ENCODE peak calls at places on chromosome 10, in eight cellular contexts. F is effector memory CD4-positive, alpha-beta T cell; Q is iPS DF 6.9; I is tibial nerve; P is RWPE2; U is left ventricle myocardium inferior; A is right lobe of liver; B is tibial artery. R is an unnamed sample.

GRCh38 chr10:102241037-102241443 is 272 bp downstream of the PITX3 start:
- DNase-seq in F (no peak), Q (no peak), I (no peak), P (no peak), U (no peak), A (no peak), B (no peak), R (no peak)

GRCh38 chr10:61899997-61900828 is 1.3 kb upstream of the ARID5B start:
- DNase-seq in F (peak), Q (no peak), I (peak), P (no peak), U (peak), A (peak), B (peak), R (peak)

GRCh38 chr10:59557052-59557451 is 152.6 kb downstream of the SLC16A9 start:
- DNase-seq in F (no peak), Q (no peak), I (no peak), P (no peak), U (no peak), A (no peak), B (no peak), R (no peak)

GRCh38 chr10:119080521-119081259 is at the start of gene EIF3A:
- DNase-seq in F (peak), Q (peak), I (peak), P (peak), U (peak), A (peak), B (peak), R (peak)

GRCh38 chr10:94183666-94184264 is 179.0 kb downstream of the NOC3L start:
- DNase-seq in F (no peak), Q (no peak), I (no peak), P (peak), U (no peak), A (no peak), B (no peak), R (no peak)

GRCh38 chr10:33087142-33087541 is 129.1 kb upstream of the ITGB1 start:
- DNase-seq in F (no peak), Q (no peak), I (no peak), P (no peak), U (no peak), A (no peak), B (no peak), R (no peak)

GRCh38 chr10:85491652-85492051 is 874.9 kb downstream of the GRID1 start:
- DNase-seq in F (no peak), Q (no peak), I (no peak), P (no peak), U (no peak), A (no peak), B (no peak), R (no peak)

GRCh38 chr10:34994565-34995142 is 95.5 kb downstream of the CUL2 start:
- DNase-seq in F (peak), Q (peak), I (no peak), P (peak), U (no peak), A (no peak), B (no peak), R (peak)

GRCh38 chr10:20922033-20922432 is 24.9 kb upstream of the NEBL start:
- DNase-seq in F (no peak), Q (no peak), I (no peak), P (no peak), U (no peak), A (no peak), B (no peak), R (no peak)

GRCh38 chr10:102738692-102739121 is 5.0 kb upstream of the WBP1L start:
- DNase-seq in F (no peak), Q (no peak), I (no peak), P (no peak), U (no peak), A (no peak), B (no peak), R (no peak)

GRCh38 chr10:91590904-91591791 is 41.7 kb downstream of the PPP1R3C start:
- DNase-seq in F (no peak), Q (no peak), I (no peak), P (no peak), U (peak), A (no peak), B (no peak), R (no peak)

GRCh38 chr10:3071405-3072198 is 4.3 kb downstream of the PFKP start:
- DNase-seq in F (no peak), Q (no peak), I (no peak), P (no peak), U (no peak), A (no peak), B (no peak), R (no peak)

GRCh38 chr10:61949687-61950086 is 48.2 kb downstream of the ARID5B start:
- DNase-seq in F (no peak), Q (no peak), I (no peak), P (no peak), U (no peak), A (no peak), B (no peak), R (no peak)

GRCh38 chr10:50402466-50402865 is 151.2 kb upstream of the ASAH2 start:
- DNase-seq in F (no peak), Q (no peak), I (no peak), P (no peak), U (no peak), A (no peak), B (no peak), R (no peak)

GRCh38 chr10:110052911-110053310 is 45.1 kb downstream of the ADD3 start:
- DNase-seq in F (no peak), Q (no peak), I (no peak), P (no peak), U (no peak), A (no peak), B (no peak), R (no peak)

GRCh38 chr10:22481687-22482539 is 136.6 kb downstream of the SPAG6 start:
- DNase-seq in F (no peak), Q (no peak), I (no peak), P (no peak), U (no peak), A (no peak), B (no peak), R (no peak)

GRCh38 chr10:132866601-132867381 is 75.6 kb downstream of the CFAP46 start:
- DNase-seq in F (no peak), Q (no peak), I (peak), P (peak), U (peak), A (peak), B (no peak), R (no peak)

GRCh38 chr10:61465807-61466425 is 12.7 kb upstream of the TMEM26 start:
- DNase-seq in F (no peak), Q (no peak), I (no peak), P (no peak), U (no peak), A (peak), B (no peak), R (no peak)

GRCh38 chr10:33665512-33665911 is 331.0 kb upstream of the NRP1 start:
- DNase-seq in F (no peak), Q (no peak), I (no peak), P (no peak), U (no peak), A (no peak), B (no peak), R (no peak)

GRCh38 chr10:9051328-9051974 is 997.0 kb downstream of the GATA3 start:
- DNase-seq in F (no peak), Q (no peak), I (no peak), P (no peak), U (no peak), A (no peak), B (no peak), R (no peak)

GRCh38 chr10:69352569-69353264 is 64.0 kb downstream of the TACR2 start:
- DNase-seq in F (no peak), Q (no peak), I (no peak), P (no peak), U (no peak), A (no peak), B (no peak), R (no peak)
- H3K4me3 ChIP-seq in F (no peak), Q (no peak), I (no peak), P (no peak), U (no peak), A (no peak), B (no peak), R (no peak)

GRCh38 chr10:68560201-68560915 is at the start of gene TET1:
- DNase-seq in F (no peak), Q (peak), I (peak), P (no peak), U (peak), A (peak), B (peak), R (no peak)
- H3K4me3 ChIP-seq in F (peak), Q (peak), I (peak), P (peak), U (peak), A (peak), B (peak), R (peak)

DNA sequence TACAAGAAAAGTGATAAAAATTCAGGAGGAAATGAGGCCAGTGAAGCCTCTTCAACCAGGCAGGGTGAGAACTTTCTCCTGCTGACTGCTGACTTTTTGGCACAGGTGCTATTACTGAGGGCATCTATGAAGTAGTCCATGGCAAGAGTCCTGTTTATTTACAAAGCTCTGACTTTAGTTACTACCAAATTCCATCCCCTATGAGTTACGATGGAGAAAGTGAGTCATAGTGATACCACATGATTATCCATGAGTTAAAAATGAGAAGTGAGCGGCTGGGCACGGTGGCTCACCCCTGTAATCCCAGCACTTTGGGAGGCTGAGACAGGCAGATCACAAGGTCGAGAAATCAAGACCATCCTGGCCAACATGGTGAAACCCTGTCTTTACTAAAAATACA is 19.9 kb downstream of the CCDC3 start:
- DNase-seq in F (no peak), Q (no peak), I (no peak), P (no peak), U (no peak), A (no peak), B (no peak), R (no peak)
- H3K4me3 ChIP-seq in F (no peak), Q (no peak), I (no peak), P (no peak), U (no peak), A (no peak), B (no peak), R (no peak)

GRCh38 chr10:69504576-69505250 is 53.4 kb downstream of the TSPAN15 start:
- DNase-seq in F (no peak), Q (no peak), I (no peak), P (no peak), U (no peak), A (peak), B (no peak), R (no peak)

GRCh38 chr10:69506487-69506833 is 55.2 kb downstream of the TSPAN15 start:
- DNase-seq in F (no peak), Q (no peak), I (no peak), P (no peak), U (no peak), A (no peak), B (no peak), R (no peak)

GRCh38 chr10:69508738-69509340 is 57.6 kb downstream of the TSPAN15 start:
- DNase-seq in F (no peak), Q (no peak), I (no peak), P (no peak), U (no peak), A (no peak), B (no peak), R (no peak)

GRCh38 chr10:69505636-69506318 is 54.5 kb downstream of the TSPAN15 start:
- DNase-seq in F (no peak), Q (no peak), I (no peak), P (no peak), U (no peak), A (no peak), B (no peak), R (no peak)

GRCh38 chr10:69506834-69507643 is 55.8 kb downstream of the TSPAN15 start:
- DNase-seq in F (peak), Q (no peak), I (no peak), P (no peak), U (no peak), A (peak), B (no peak), R (no peak)
- H3K4me3 ChIP-seq in F (no peak), Q (no peak), I (no peak), P (no peak), U (peak), A (no peak), B (no peak), R (no peak)

R was measured in GM12864.